ENCODE peak calls at places on chromosomes 3 and 15, in nine cellular contexts. K is fibroblast of pulmonary artery, R is transverse colon, V is left lung, Y is ovary, Z is cardiac muscle cell, P is GM13977, G is RWPE1, D is nephron progenitor cell. J is an unnamed sample.
A peak's percentile ranks its signal among the peaks of the same experiment; 100 is the strongest.

GRCh38 chr3:190505381-190506003 is 8.4 kb upstream of the IL1RAP start:
- DNase-seq in K (no peak), R (no peak), V (no peak), Y (no peak), Z (no peak), P (no peak), G (no peak), D (no peak), J (no peak)

GRCh38 chr3:63988943-63989342 is 34.4 kb downstream of the PSMD6 start:
- DNase-seq in K (no peak), R (no peak), V (no peak), Y (no peak), Z (no peak), P (no peak), G (no peak), D (no peak), J (no peak)

GRCh38 chr3:141529256-141530132 is 42.7 kb downstream of the RASA2 start:
- DNase-seq in K (no peak), R (no peak), V (no peak), Y (no peak), Z (no peak), P (no peak), G (no peak), D (no peak), J (no peak)

GRCh38 chr15:100687532-100688215 is 85.3 kb downstream of the ASB7 start:
- DNase-seq in K (peak; percentile 88), R (no peak), V (no peak), Y (peak; percentile 39), Z (peak; percentile 91), P (no peak), G (peak; percentile 78), D (no peak), J (no peak)

GRCh38 chr15:98904466-98905048 is 103.0 kb downstream of the PGPEP1L start:
- DNase-seq in K (peak; percentile 59), R (peak; percentile 22), V (no peak), Y (no peak), Z (peak; percentile 59), P (peak; percentile 63), G (peak; percentile 58), D (peak; percentile 18), J (peak; percentile 54)

GRCh38 chr3:42753757-42754156 is 19.3 kb downstream of the CCDC13 start:
- DNase-seq in K (no peak), R (no peak), V (no peak), Y (no peak), Z (no peak), P (no peak), G (no peak), D (no peak), J (no peak)

GRCh38 chr3:187215460-187215859 is 18.2 kb downstream of the RTP1 start:
- DNase-seq in K (no peak), R (no peak), V (no peak), Y (no peak), Z (no peak), P (no peak), G (no peak), D (no peak), J (no peak)

GRCh38 chr3:108004647-108005046 is 86.2 kb downstream of the CD47 start:
- DNase-seq in K (no peak), R (no peak), V (peak; percentile 74), Y (no peak), Z (no peak), P (no peak), G (no peak), D (no peak), J (no peak)

GRCh38 chr15:29998017-29998416 is 84.7 kb upstream of the GOLGA8J start:
- DNase-seq in K (no peak), R (no peak), V (no peak), Y (no peak), Z (no peak), P (no peak), G (no peak), D (no peak), J (no peak)

GRCh38 chr3:132592211-132592610 is 4.9 kb upstream of the ACKR4 start:
- DNase-seq in K (no peak), R (no peak), V (no peak), Y (no peak), Z (no peak), P (no peak), G (no peak), D (no peak), J (no peak)

GRCh38 chr3:124529826-124530571 is 200.3 kb upstream of the UMPS start:
- DNase-seq in K (no peak), R (no peak), V (no peak), Y (no peak), Z (no peak), P (no peak), G (no peak), D (no peak), J (no peak)

GRCh38 chr15:74442063-74442462 is 8.3 kb upstream of the SEMA7A start:
- DNase-seq in K (no peak), R (no peak), V (no peak), Y (no peak), Z (no peak), P (no peak), G (no peak), D (no peak), J (no peak)
- TF ChIP-seq CTCF in K (no peak), R (no peak), V (no peak), Y (no peak), Z (no peak), P (no peak), G (no peak), D (no peak), J (no peak)

GRCh38 chr3:31009881-31010280 is 115.4 kb upstream of the GADL1 start:
- DNase-seq in K (no peak), R (no peak), V (no peak), Y (no peak), Z (no peak), P (no peak), G (no peak), D (no peak), J (no peak)

GRCh38 chr3:31002730-31003129 is 108.3 kb upstream of the GADL1 start:
- DNase-seq in K (no peak), R (no peak), V (no peak), Y (no peak), Z (no peak), P (no peak), G (no peak), D (no peak), J (peak; percentile 8)

GRCh38 chr3:31008986-31009385 is 114.5 kb upstream of the GADL1 start:
- DNase-seq in K (peak; percentile 55), R (no peak), V (no peak), Y (no peak), Z (no peak), P (no peak), G (peak; percentile 14), D (no peak), J (no peak)

DNA sequence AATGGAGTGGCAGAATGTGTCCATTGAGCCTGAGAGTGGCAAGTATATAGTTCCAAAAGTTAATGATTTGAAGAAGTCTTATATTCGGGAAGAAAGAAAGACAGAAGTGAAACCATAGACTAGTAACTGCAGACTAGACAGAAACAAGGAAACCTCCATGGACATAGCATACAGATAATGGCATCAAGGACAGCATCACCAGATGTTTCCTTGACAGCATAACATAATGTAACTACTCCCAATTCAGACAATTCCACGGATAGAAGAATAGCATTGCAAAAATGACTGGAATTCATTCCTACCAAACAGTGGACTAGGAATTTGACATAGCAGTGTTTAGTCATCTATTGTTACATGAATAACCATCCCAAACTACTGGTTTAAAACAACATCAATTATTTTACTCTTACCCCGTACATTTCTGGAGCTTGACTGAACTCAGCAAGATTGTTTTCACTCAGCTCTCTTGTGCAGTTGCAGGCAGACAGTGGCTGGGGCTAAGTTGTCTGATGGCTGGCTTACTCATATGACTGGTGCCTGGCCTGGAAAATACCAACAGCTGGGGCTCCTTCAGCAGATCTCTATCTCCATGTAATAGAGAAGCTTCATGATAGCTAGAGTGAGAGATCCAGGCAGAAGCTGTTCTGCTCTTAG is 109.7 kb upstream of the GADL1 start:
- DNase-seq in K (peak; percentile 95), R (no peak), V (no peak), Y (no peak), Z (peak; percentile 80), P (no peak), G (no peak), D (no peak), J (no peak)
- TF ChIP-seq CTCF in K (no peak), R (no peak), V (no peak), Y (no peak), Z (no peak), P (no peak), G (no peak), D (no peak), J (no peak)

DNA sequence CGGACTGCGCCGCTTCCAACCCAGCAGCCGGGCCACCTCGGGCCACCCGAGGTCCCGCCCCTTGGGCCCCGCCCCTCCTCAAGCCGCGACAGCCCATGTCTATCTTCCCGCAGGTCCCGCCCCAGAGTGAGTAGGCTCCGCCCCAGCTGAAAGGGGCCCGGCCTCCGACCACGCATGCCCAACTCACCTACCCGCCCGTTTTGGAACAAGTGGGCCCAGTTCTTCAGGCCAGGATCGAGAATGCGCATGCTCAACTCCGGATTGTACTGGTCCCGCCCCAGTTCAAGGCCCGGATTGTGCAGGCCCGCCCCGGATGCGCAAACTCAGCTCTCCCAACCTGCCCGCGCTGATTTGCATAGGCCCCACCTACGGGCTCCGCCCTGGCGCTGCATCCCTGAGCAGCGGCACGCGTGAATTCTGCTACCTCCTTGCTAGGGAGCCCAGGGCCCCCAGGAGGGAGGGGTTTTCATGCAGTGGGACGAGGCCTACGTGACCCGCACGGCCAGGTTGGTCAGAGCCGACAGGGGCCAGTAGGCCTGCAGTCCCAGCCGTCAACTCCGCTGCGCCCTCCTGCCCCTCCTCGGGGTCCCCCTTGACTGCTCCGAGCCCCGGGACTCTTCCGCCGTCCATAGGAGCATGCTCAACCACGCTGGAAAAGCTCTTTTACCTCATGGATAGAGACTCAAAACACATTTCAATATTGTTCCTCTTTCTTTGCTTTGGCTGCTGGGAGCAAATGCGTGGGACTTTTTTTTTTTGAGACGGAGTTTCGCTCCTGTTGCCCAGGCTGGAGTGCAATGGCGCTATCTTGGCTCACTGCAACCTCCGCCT is at the start of gene PFKFB4:
- DNase-seq in K (peak; percentile 100), R (peak; percentile 100), V (peak; percentile 100), Y (peak; percentile 99), Z (peak; percentile 100), P (peak; percentile 98), G (peak; percentile 99), D (peak; percentile 99), J (peak; percentile 97)
- TF ChIP-seq CTCF in K (no peak), R (peak; percentile 32), V (peak; percentile 20), Y (peak; percentile 24), Z (no peak), P (no peak), G (no peak), D (no peak), J (no peak)

GRCh38 chr3:99818818-99819217 is 1.2 kb downstream of the CMSS1 start:
- DNase-seq in K (no peak), R (no peak), V (no peak), Y (no peak), Z (no peak), P (no peak), G (no peak), D (no peak), J (no peak)

GRCh38 chr3:99817047-99817436 is 620 bp upstream of the CMSS1 start:
- DNase-seq in K (peak; percentile 13), R (peak; percentile 14), V (no peak), Y (peak; percentile 20), Z (no peak), P (no peak), G (peak; percentile 44), D (peak; percentile 21), J (peak; percentile 12)

GRCh38 chr3:99817437-99818240 is at the start of gene CMSS1:
- DNase-seq in K (peak; percentile 95), R (peak; percentile 96), V (peak; percentile 100), Y (peak; percentile 93), Z (peak; percentile 96), P (peak; percentile 88), G (peak; percentile 89), D (peak; percentile 99), J (peak; percentile 87)
- TF ChIP-seq CTCF in K (peak; percentile 30), R (peak; percentile 60), V (peak; percentile 37), Y (peak; percentile 57), Z (peak; percentile 20), P (no peak), G (peak; percentile 29), D (no peak), J (no peak)